ENCODE peak calls at places on chromosomes 5 and 9, in ten cellular contexts. One of them, this sample, is unnamed.

GRCh38 chr5:130337179-130337888 is 433.1 kb downstream of the CHSY3 start:
- DNase-seq in AG10803: peak; percentile 24
- DNase-seq in Calu3: no peak
- DNase-seq in PC-9: no peak
- DNase-seq in H9: no peak
- DNase-seq in cardiac fibroblast: peak; percentile 84
- DNase-seq in stomach: no peak
- DNase-seq in breast epithelium: no peak
- DNase-seq in tibial artery: no peak
- DNase-seq in cardiac muscle cell: peak; percentile 83
- DNase-seq in this sample: no peak

GRCh38 chr5:89315194-89315593 is 432.2 kb upstream of the MEF2C start:
- DNase-seq in AG10803: peak; percentile 83
- DNase-seq in Calu3: no peak
- DNase-seq in PC-9: no peak
- DNase-seq in H9: no peak
- DNase-seq in cardiac fibroblast: peak; percentile 26
- DNase-seq in stomach: no peak
- DNase-seq in breast epithelium: no peak
- DNase-seq in tibial artery: peak; percentile 66
- DNase-seq in cardiac muscle cell: peak; percentile 48
- DNase-seq in this sample: peak; percentile 22

GRCh38 chr5:8940934-8941333 is 604.9 kb downstream of the SEMA5A start:
- DNase-seq in AG10803: no peak
- DNase-seq in Calu3: no peak
- DNase-seq in PC-9: no peak
- DNase-seq in H9: no peak
- DNase-seq in cardiac fibroblast: no peak
- DNase-seq in stomach: no peak
- DNase-seq in breast epithelium: no peak
- DNase-seq in tibial artery: no peak
- DNase-seq in cardiac muscle cell: no peak
- DNase-seq in this sample: no peak

GRCh38 chr9:128254362-128254761 is 21.4 kb downstream of the GOLGA2 start:
- DNase-seq in AG10803: no peak
- DNase-seq in Calu3: no peak
- DNase-seq in PC-9: no peak
- DNase-seq in H9: no peak
- DNase-seq in cardiac fibroblast: no peak
- DNase-seq in stomach: no peak
- DNase-seq in breast epithelium: no peak
- DNase-seq in tibial artery: no peak
- DNase-seq in cardiac muscle cell: no peak
- DNase-seq in this sample: no peak

GRCh38 chr9:129320575-129321311 is 142.7 kb upstream of the IER5L start:
- DNase-seq in AG10803: peak; percentile 88
- DNase-seq in Calu3: no peak
- DNase-seq in PC-9: no peak
- DNase-seq in H9: peak; percentile 64
- DNase-seq in cardiac fibroblast: peak; percentile 93
- DNase-seq in stomach: peak; percentile 79
- DNase-seq in breast epithelium: no peak
- DNase-seq in tibial artery: peak; percentile 88
- DNase-seq in cardiac muscle cell: peak; percentile 92
- DNase-seq in this sample: no peak

GRCh38 chr5:151686673-151687378 is at the start of gene SPARC:
- DNase-seq in AG10803: peak; percentile 98
- DNase-seq in Calu3: no peak
- DNase-seq in PC-9: no peak
- DNase-seq in H9: peak; percentile 90
- DNase-seq in cardiac fibroblast: peak; percentile 97
- DNase-seq in stomach: no peak
- DNase-seq in breast epithelium: peak; percentile 81
- DNase-seq in tibial artery: peak; percentile 96
- DNase-seq in cardiac muscle cell: peak; percentile 98
- DNase-seq in this sample: peak; percentile 68

GRCh38 chr9:83959061-83959460 is 21.0 kb downstream of the HNRNPK start:
- DNase-seq in AG10803: peak; percentile 90
- DNase-seq in Calu3: no peak
- DNase-seq in PC-9: peak; percentile 69
- DNase-seq in H9: no peak
- DNase-seq in cardiac fibroblast: peak; percentile 78
- DNase-seq in stomach: no peak
- DNase-seq in breast epithelium: no peak
- DNase-seq in tibial artery: no peak
- DNase-seq in cardiac muscle cell: peak; percentile 72
- DNase-seq in this sample: no peak

GRCh38 chr9:134748637-134749036 is 107.0 kb downstream of the COL5A1 start:
- DNase-seq in AG10803: no peak
- DNase-seq in Calu3: no peak
- DNase-seq in PC-9: no peak
- DNase-seq in H9: no peak
- DNase-seq in cardiac fibroblast: no peak
- DNase-seq in stomach: no peak
- DNase-seq in breast epithelium: no peak
- DNase-seq in tibial artery: no peak
- DNase-seq in cardiac muscle cell: no peak
- DNase-seq in this sample: no peak

GRCh38 chr9:11328326-11328725 is 715.5 kb upstream of the PTPRD start:
- DNase-seq in AG10803: no peak
- DNase-seq in Calu3: no peak
- DNase-seq in PC-9: no peak
- DNase-seq in H9: no peak
- DNase-seq in cardiac fibroblast: no peak
- DNase-seq in stomach: no peak
- DNase-seq in breast epithelium: no peak
- DNase-seq in tibial artery: no peak
- DNase-seq in cardiac muscle cell: no peak
- DNase-seq in this sample: no peak
- TF ChIP-seq CTCF in AG10803: no peak
- TF ChIP-seq CTCF in Calu3: no peak
- TF ChIP-seq CTCF in PC-9: no peak
- TF ChIP-seq CTCF in H9: no peak
- TF ChIP-seq CTCF in cardiac fibroblast: no peak
- TF ChIP-seq CTCF in stomach: no peak
- TF ChIP-seq CTCF in breast epithelium: no peak
- TF ChIP-seq CTCF in tibial artery: no peak
- TF ChIP-seq CTCF in cardiac muscle cell: no peak
- TF ChIP-seq CTCF in this sample: no peak

GRCh38 chr9:131095666-131096489 is 453 bp upstream of the AIF1L start:
- DNase-seq in AG10803: no peak
- DNase-seq in Calu3: peak; percentile 46
- DNase-seq in PC-9: no peak
- DNase-seq in H9: peak; percentile 93
- DNase-seq in cardiac fibroblast: peak; percentile 12
- DNase-seq in stomach: peak; percentile 31
- DNase-seq in breast epithelium: no peak
- DNase-seq in tibial artery: no peak
- DNase-seq in cardiac muscle cell: peak; percentile 19
- DNase-seq in this sample: peak; percentile 86
- TF ChIP-seq CTCF in AG10803: no peak
- TF ChIP-seq CTCF in Calu3: no peak
- TF ChIP-seq CTCF in PC-9: no peak
- TF ChIP-seq CTCF in H9: peak; percentile 48
- TF ChIP-seq CTCF in cardiac fibroblast: no peak
- TF ChIP-seq CTCF in stomach: no peak
- TF ChIP-seq CTCF in breast epithelium: no peak
- TF ChIP-seq CTCF in tibial artery: no peak
- TF ChIP-seq CTCF in cardiac muscle cell: no peak
- TF ChIP-seq CTCF in this sample: peak; percentile 49

DNA sequence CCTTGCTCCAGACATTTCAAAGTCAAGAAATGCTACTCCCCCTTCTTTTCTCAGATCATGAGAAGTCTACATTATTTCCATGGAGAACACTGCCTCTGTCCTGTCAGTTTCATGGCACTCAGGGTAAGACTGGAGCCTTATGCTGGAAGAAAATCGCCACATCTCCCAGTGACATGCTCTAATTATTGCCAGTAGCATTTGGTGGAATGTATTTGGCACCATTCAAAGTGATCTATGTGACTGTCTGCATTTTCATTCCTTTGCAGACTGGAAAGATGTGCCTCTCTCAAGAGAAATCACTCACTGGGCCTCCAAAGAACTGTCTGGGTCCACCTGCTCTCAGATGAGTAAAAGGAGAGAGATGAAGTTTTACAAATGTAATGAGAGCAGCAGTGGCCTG is 840 bp upstream of the PLCXD3 start:
- DNase-seq in AG10803: no peak
- DNase-seq in Calu3: no peak
- DNase-seq in PC-9: no peak
- DNase-seq in H9: no peak
- DNase-seq in cardiac fibroblast: no peak
- DNase-seq in stomach: no peak
- DNase-seq in breast epithelium: no peak
- DNase-seq in tibial artery: no peak
- DNase-seq in cardiac muscle cell: no peak
- DNase-seq in this sample: no peak
- TF ChIP-seq CTCF in AG10803: no peak
- TF ChIP-seq CTCF in Calu3: no peak
- TF ChIP-seq CTCF in PC-9: no peak
- TF ChIP-seq CTCF in H9: no peak
- TF ChIP-seq CTCF in cardiac fibroblast: no peak
- TF ChIP-seq CTCF in stomach: no peak
- TF ChIP-seq CTCF in breast epithelium: no peak
- TF ChIP-seq CTCF in tibial artery: no peak
- TF ChIP-seq CTCF in cardiac muscle cell: no peak
- TF ChIP-seq CTCF in this sample: no peak

GRCh38 chr5:78512440-78512839 is 136.1 kb downstream of the LHFPL2 start:
- DNase-seq in AG10803: no peak
- DNase-seq in Calu3: no peak
- DNase-seq in PC-9: no peak
- DNase-seq in H9: no peak
- DNase-seq in cardiac fibroblast: no peak
- DNase-seq in stomach: no peak
- DNase-seq in breast epithelium: no peak
- DNase-seq in tibial artery: no peak
- DNase-seq in cardiac muscle cell: no peak
- DNase-seq in this sample: no peak

GRCh38 chr5:78511116-78511906 is 137.3 kb downstream of the LHFPL2 start:
- DNase-seq in AG10803: no peak
- DNase-seq in Calu3: no peak
- DNase-seq in PC-9: no peak
- DNase-seq in H9: no peak
- DNase-seq in cardiac fibroblast: no peak
- DNase-seq in stomach: no peak
- DNase-seq in breast epithelium: no peak
- DNase-seq in tibial artery: peak; percentile 71
- DNase-seq in cardiac muscle cell: no peak
- DNase-seq in this sample: no peak

GRCh38 chr5:78509145-78509865 is 139.3 kb downstream of the LHFPL2 start:
- DNase-seq in AG10803: no peak
- DNase-seq in Calu3: no peak
- DNase-seq in PC-9: no peak
- DNase-seq in H9: no peak
- DNase-seq in cardiac fibroblast: no peak
- DNase-seq in stomach: no peak
- DNase-seq in breast epithelium: no peak
- DNase-seq in tibial artery: no peak
- DNase-seq in cardiac muscle cell: no peak
- DNase-seq in this sample: peak; percentile 49

GRCh38 chr5:78508231-78508765 is 140.3 kb downstream of the LHFPL2 start:
- DNase-seq in AG10803: peak; percentile 63
- DNase-seq in Calu3: no peak
- DNase-seq in PC-9: peak; percentile 73
- DNase-seq in H9: no peak
- DNase-seq in cardiac fibroblast: peak; percentile 54
- DNase-seq in stomach: no peak
- DNase-seq in breast epithelium: no peak
- DNase-seq in tibial artery: no peak
- DNase-seq in cardiac muscle cell: peak; percentile 50
- DNase-seq in this sample: no peak

DNA sequence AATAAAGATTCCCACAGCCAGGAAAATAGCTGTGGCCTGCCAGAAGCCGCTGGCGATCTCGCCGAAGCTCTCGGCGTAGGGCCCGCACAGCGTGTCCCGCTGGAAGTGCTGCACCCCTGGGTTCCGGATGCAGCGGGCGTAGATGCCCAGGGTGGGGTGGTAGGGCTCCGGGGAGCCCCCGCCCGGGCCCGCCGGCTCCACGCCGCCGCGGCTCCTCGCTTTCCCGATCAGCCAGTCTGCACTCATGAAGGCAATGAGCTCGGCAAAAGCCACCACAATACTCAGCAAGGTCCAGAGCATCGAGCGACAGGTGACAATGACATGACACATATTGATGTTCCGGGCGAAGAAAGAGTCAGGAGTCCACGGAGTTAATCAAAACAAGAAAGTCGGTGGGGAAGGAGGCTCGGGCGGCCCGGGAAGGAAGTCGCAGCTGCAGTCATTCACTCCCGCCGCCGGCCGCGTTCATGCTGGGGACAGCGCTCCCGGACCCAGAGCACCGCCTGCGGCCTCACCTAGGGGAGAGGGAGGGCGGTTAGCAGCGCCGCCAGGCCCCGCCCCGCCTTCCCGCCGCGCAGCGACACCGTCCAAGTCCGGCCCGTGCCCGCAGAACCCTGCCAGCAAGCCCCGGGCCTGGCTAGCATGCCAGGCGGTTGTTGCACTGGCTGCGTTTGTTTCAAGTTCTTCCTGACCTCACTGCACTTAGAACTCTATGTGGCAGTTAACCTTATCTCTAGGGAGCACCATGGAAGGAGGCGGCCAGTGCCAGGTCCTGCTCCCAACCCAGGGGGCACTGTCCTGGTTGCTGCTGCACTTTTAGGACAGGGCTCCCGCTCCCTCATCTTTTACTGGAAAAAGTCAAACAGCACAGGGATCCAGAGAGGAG is 138.4 kb downstream of the LHFPL2 start:
- DNase-seq in AG10803: no peak
- DNase-seq in Calu3: peak; percentile 60
- DNase-seq in PC-9: no peak
- DNase-seq in H9: peak; percentile 76
- DNase-seq in cardiac fibroblast: no peak
- DNase-seq in stomach: peak; percentile 85
- DNase-seq in breast epithelium: peak; percentile 44
- DNase-seq in tibial artery: peak; percentile 90
- DNase-seq in cardiac muscle cell: peak; percentile 44
- DNase-seq in this sample: peak; percentile 62
- TF ChIP-seq CTCF in AG10803: peak; percentile 23
- TF ChIP-seq CTCF in Calu3: no peak
- TF ChIP-seq CTCF in PC-9: no peak
- TF ChIP-seq CTCF in H9: peak; percentile 58
- TF ChIP-seq CTCF in cardiac fibroblast: no peak
- TF ChIP-seq CTCF in stomach: no peak
- TF ChIP-seq CTCF in breast epithelium: no peak
- TF ChIP-seq CTCF in tibial artery: no peak
- TF ChIP-seq CTCF in cardiac muscle cell: peak; percentile 29
- TF ChIP-seq CTCF in this sample: no peak

GRCh38 chr5:5340206-5340729 is 82.2 kb upstream of the ICE1 start:
- DNase-seq in AG10803: peak; percentile 95
- DNase-seq in Calu3: no peak
- DNase-seq in PC-9: peak; percentile 61
- DNase-seq in H9: peak; percentile 72
- DNase-seq in cardiac fibroblast: peak; percentile 88
- DNase-seq in stomach: peak; percentile 28
- DNase-seq in breast epithelium: peak; percentile 72
- DNase-seq in tibial artery: peak; percentile 88
- DNase-seq in cardiac muscle cell: peak; percentile 92
- DNase-seq in this sample: peak; percentile 84
- TF ChIP-seq CTCF in AG10803: peak; percentile 87
- TF ChIP-seq CTCF in Calu3: no peak
- TF ChIP-seq CTCF in PC-9: peak; percentile 55
- TF ChIP-seq CTCF in H9: peak; percentile 58
- TF ChIP-seq CTCF in cardiac fibroblast: peak; percentile 56
- TF ChIP-seq CTCF in stomach: no peak
- TF ChIP-seq CTCF in breast epithelium: no peak
- TF ChIP-seq CTCF in tibial artery: peak; percentile 53
- TF ChIP-seq CTCF in cardiac muscle cell: peak; percentile 57
- TF ChIP-seq CTCF in this sample: no peak

This sample was measured in glutamatergic neuron.